ENCODE peak calls at places on chromosome 16, in ten cellular contexts. M is cardiac muscle cell, H is gastrocnemius medialis, L is fibroblast of pulmonary artery, D is neural progenitor cell, Y is lower leg skin, Q is heart right ventricle, J is mucosa of descending colon, G is tibial artery, P is transverse colon. X is an unnamed sample.

GRCh38 chr16:79639576-79640311 is 39.2 kb upstream of the MAF start:
- DNase-seq in G (no peak), Q (no peak), Y (peak), L (no peak), J (no peak), D (no peak), H (no peak), P (no peak), M (no peak), X (no peak)

GRCh38 chr16:65833171-65833871 is 533.2 kb upstream of the CDH5 start:
- DNase-seq in J (no peak), P (no peak), G (no peak), M (no peak), H (no peak), D (no peak), L (peak), Q (no peak), Y (no peak), X (peak)

GRCh38 chr16:75138636-75139035 is 9.7 kb upstream of the ZFP1 start:
- DNase-seq in G (no peak), D (no peak), Y (no peak), M (no peak), Q (no peak), H (no peak), P (no peak), L (peak), J (no peak), X (peak)

GRCh38 chr16:2520097-2520783 is at the start of gene AMDHD2:
- DNase-seq in Q (peak), Y (peak), D (peak), J (peak), L (peak), G (peak), P (peak), M (peak), H (peak), X (peak)

GRCh38 chr16:483351-484075 is 44.0 kb upstream of the CAPN15 start:
- DNase-seq in H (no peak), M (peak), P (no peak), G (no peak), J (no peak), L (peak), Q (peak), Y (no peak), D (peak), X (peak)

GRCh38 chr16:67114793-67115192 is 5.1 kb downstream of the PHAF1 start:
- DNase-seq in M (no peak), J (no peak), L (no peak), Y (no peak), D (no peak), P (no peak), G (no peak), H (no peak), Q (no peak), X (peak)

GRCh38 chr16:83992624-83993023 is 24.6 kb downstream of the NECAB2 start:
- DNase-seq in M (no peak), Q (peak), J (no peak), G (no peak), P (no peak), Y (no peak), L (peak), H (peak), D (no peak), X (peak)

GRCh38 chr16:17768257-17768656 is 297.5 kb upstream of the XYLT1 start:
- DNase-seq in Q (no peak), G (no peak), Y (no peak), L (peak), P (no peak), M (no peak), J (no peak), H (no peak), D (no peak), X (peak)

GRCh38 chr16:87344165-87344930 is 27.2 kb upstream of the C16orf95 start:
- DNase-seq in Y (no peak), M (no peak), L (no peak), J (no peak), D (no peak), Q (no peak), P (no peak), H (no peak), G (no peak), X (no peak)

GRCh38 chr16:89695086-89695874 is 6.2 kb downstream of the SPATA2L start:
- DNase-seq in G (no peak), Q (no peak), P (no peak), L (no peak), Y (no peak), M (no peak), J (peak), H (no peak), D (no peak), X (no peak)

GRCh38 chr16:88118376-88118775 is 167.1 kb downstream of the BANP start:
- DNase-seq in L (no peak), M (no peak), G (no peak), Q (no peak), J (no peak), Y (no peak), D (peak), H (no peak), P (no peak), X (no peak)

GRCh38 chr16:7515543-7515942 is 182.9 kb downstream of the RBFOX1 start:
- DNase-seq in G (no peak), D (no peak), J (no peak), M (no peak), Y (no peak), L (no peak), Q (no peak), H (no peak), P (no peak), X (no peak)

GRCh38 chr16:22206847-22207714 is 1.0 kb downstream of the EEF2K start:
- DNase-seq in P (peak), Y (peak), G (peak), H (peak), L (peak), M (peak), D (peak), Q (peak), J (peak), X (peak)

GRCh38 chr16:1309888-1310831 is 724 bp downstream of the UBE2I start:
- DNase-seq in H (peak), P (peak), J (peak), D (no peak), G (peak), Y (no peak), Q (peak), M (no peak), L (peak), X (peak)

GRCh38 chr16:17171250-17172143 is 299.3 kb downstream of the XYLT1 start:
- DNase-seq in Y (no peak), H (no peak), D (no peak), L (no peak), Q (no peak), J (no peak), G (no peak), M (no peak), P (no peak), X (no peak)

GRCh38 chr16:78258651-78259050 is 159.2 kb downstream of the WWOX start:
- DNase-seq in Q (no peak), M (no peak), H (no peak), G (no peak), P (no peak), Y (no peak), J (no peak), L (no peak), D (no peak), X (no peak)

GRCh38 chr16:30853758-30854157 is 40.1 kb downstream of the BCL7C start:
- DNase-seq in G (no peak), Y (peak), M (no peak), J (no peak), L (no peak), P (no peak), Q (no peak), H (no peak), D (no peak), X (no peak)

GRCh38 chr16:74582984-74583383 is 23.9 kb downstream of the GLG1 start:
- DNase-seq in Y (no peak), Q (no peak), H (no peak), J (no peak), P (no peak), L (no peak), D (no peak), M (no peak), G (no peak), X (no peak)

GRCh38 chr16:25109643-25110042 is 1.9 kb upstream of the LCMT1 start:
- DNase-seq in P (peak), H (peak), G (no peak), D (no peak), Y (peak), Q (peak), L (peak), J (peak), M (no peak), X (peak)

GRCh38 chr16:8590161-8590688 is at the start of gene TMEM114:
- DNase-seq in Q (no peak), D (peak), P (no peak), J (no peak), Y (no peak), H (no peak), G (no peak), M (no peak), L (no peak), X (no peak)

GRCh38 chr16:17312100-17312732 is 158.5 kb downstream of the XYLT1 start:
- DNase-seq in D (no peak), Y (no peak), L (no peak), Q (no peak), M (no peak), P (peak), G (no peak), H (no peak), J (peak), X (no peak)

GRCh38 chr16:31869511-31870201 is 4.0 kb upstream of the ZNF267 start:
- DNase-seq in Q (peak), Y (peak), D (no peak), G (no peak), H (peak), P (peak), L (peak), M (peak), J (no peak), X (peak)

GRCh38 chr16:27792486-27793275 is 242.7 kb downstream of the KATNIP start:
- DNase-seq in L (peak), H (no peak), Y (no peak), P (no peak), Q (no peak), G (no peak), D (no peak), J (no peak), M (no peak), X (no peak)

GRCh38 chr16:75011634-75012307 is 12.9 kb downstream of the ZNRF1 start:
- DNase-seq in M (no peak), Q (peak), J (no peak), P (no peak), H (no peak), G (no peak), L (peak), D (no peak), Y (peak), X (peak)

GRCh38 chr16:4323071-4323844 is 7.4 kb downstream of the GLIS2 start:
- DNase-seq in M (no peak), P (no peak), Q (no peak), L (no peak), Y (no peak), H (no peak), G (peak), J (no peak), D (no peak), X (no peak)

GRCh38 chr16:65641693-65642289 is 519.9 kb upstream of the CDH11 start:
- DNase-seq in J (no peak), Y (no peak), G (no peak), M (no peak), P (no peak), H (no peak), Q (no peak), L (no peak), D (no peak), X (no peak)

GRCh38 chr16:79997257-79997656 is 396.7 kb upstream of the MAF start:
- DNase-seq in L (peak), Y (no peak), J (no peak), D (peak), H (no peak), M (peak), P (no peak), Q (no peak), G (no peak), X (peak)

GRCh38 chr16:11145173-11145820 is 110.7 kb downstream of the SOCS1 start:
- DNase-seq in L (no peak), J (no peak), M (no peak), G (no peak), Y (no peak), Q (no peak), H (peak), P (no peak), D (no peak), X (peak)

GRCh38 chr16:75097941-75098897 is 18.4 kb downstream of the LDHD start:
- DNase-seq in J (no peak), D (no peak), Q (no peak), P (no peak), G (no peak), Y (no peak), H (no peak), L (no peak), M (no peak), X (no peak)

GRCh38 chr16:5108505-5109158 is 11.0 kb upstream of the EEF2KMT start:
- DNase-seq in D (no peak), H (no peak), L (no peak), Y (no peak), P (no peak), M (no peak), G (no peak), J (no peak), Q (no peak), X (no peak)

GRCh38 chr16:56257666-56258359 is 66.5 kb downstream of the GNAO1 start:
- DNase-seq in G (peak), Y (no peak), D (no peak), J (no peak), M (no peak), P (no peak), Q (peak), L (no peak), H (no peak), X (no peak)
- H3K4me3 ChIP-seq in G (no peak), Y (no peak), D (no peak), J (no peak), M (no peak), P (no peak), Q (no peak), L (no peak), H (no peak), X (no peak)

DNA sequence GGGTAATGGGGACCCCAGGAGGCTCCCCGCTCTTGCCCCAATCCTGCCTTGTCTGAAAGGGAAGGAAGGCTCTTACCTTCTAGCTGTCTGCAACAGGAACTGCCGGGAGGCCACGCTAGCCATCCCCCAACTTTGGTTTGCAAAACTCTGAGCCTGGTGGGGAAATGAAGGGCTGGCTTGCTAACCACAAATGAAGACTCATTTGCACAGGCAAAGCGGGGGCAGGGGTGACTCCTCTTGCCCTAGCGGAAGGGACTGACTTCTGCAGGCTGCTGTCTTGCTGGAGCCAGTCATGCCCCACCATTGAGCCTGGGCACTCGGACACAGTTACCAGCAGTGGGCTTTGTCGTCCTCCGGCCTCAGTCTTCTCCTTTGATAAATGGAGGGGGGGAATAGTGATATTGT is 52.6 kb downstream of the PLCG2 start:
- DNase-seq in P (peak), G (peak), Q (peak), H (peak), D (no peak), Y (peak), M (no peak), L (no peak), J (peak), X (no peak)
- TF ChIP-seq CTCF in P (peak), G (no peak), Q (no peak), H (no peak), D (no peak), Y (no peak), M (no peak), L (no peak), J (no peak), X (no peak)

GRCh38 chr16:73054131-73054496 is 6.2 kb upstream of the ZFHX3 start:
- DNase-seq in L (no peak), J (no peak), Q (no peak), P (no peak), Y (no peak), G (peak), H (no peak), M (no peak), D (no peak), X (no peak)

GRCh38 chr16:73054732-73055481 is 7.0 kb upstream of the ZFHX3 start:
- DNase-seq in J (no peak), M (no peak), Y (no peak), L (peak), Q (no peak), D (no peak), G (no peak), H (no peak), P (no peak), X (no peak)

GRCh38 chr16:73053038-73053378 is 5.1 kb upstream of the ZFHX3 start:
- DNase-seq in L (no peak), P (no peak), Y (no peak), G (no peak), J (no peak), H (no peak), Q (no peak), D (no peak), M (no peak), X (no peak)

GRCh38 chr16:73052441-73053030 is 4.6 kb upstream of the ZFHX3 start:
- DNase-seq in G (peak), D (peak), J (no peak), Y (no peak), M (no peak), P (no peak), Q (no peak), L (no peak), H (no peak), X (no peak)

GRCh38 chr16:73053379-73054130 is 5.6 kb upstream of the ZFHX3 start:
- DNase-seq in Y (no peak), Q (no peak), M (no peak), J (no peak), G (peak), L (peak), D (no peak), H (no peak), P (no peak), X (peak)
- H3K4me3 ChIP-seq in Y (no peak), Q (no peak), M (no peak), J (no peak), G (peak), L (no peak), D (no peak), H (peak), P (peak), X (no peak)

GRCh38 chr16:29315916-29316517 is 90.5 kb downstream of the NPIPB11 start:
- DNase-seq in J (no peak), P (no peak), L (no peak), Q (no peak), D (peak), H (no peak), G (peak), M (no peak), Y (no peak), X (no peak)
- TF ChIP-seq CTCF in J (no peak), P (peak), L (no peak), Q (no peak), D (peak), H (no peak), G (peak), M (no peak), Y (no peak), X (no peak)

DNA sequence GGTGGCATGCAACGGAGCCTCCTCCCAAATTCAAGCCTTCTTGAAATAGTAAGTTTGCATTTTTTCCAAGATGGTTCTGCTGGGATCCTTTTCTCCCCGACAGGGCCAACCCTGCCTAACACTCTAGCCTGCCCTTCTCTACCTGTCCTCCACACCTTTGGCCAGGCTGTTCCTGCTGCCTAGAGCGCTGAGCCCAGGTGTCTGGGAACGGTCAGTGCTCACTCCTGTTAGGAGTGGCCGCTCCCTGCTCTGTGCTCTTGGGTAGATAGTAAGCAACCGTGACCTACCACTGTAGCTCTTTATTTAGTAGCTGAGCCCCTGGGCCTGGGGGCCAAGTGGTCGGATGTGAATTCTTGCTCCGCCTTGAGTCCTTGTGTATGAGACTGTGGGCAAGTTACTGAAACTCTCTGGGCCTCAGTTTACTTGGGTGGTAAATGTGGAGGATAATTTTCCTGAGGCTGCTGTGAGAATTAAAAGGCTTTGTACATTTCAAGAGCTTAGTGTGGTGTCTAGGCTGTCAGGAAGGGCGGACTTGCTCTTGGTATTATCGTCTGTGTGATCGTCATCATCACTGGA is 44.0 kb upstream of the GSE1 start:
- DNase-seq in M (no peak), J (peak), L (no peak), G (no peak), H (no peak), Y (no peak), P (no peak), Q (no peak), D (no peak), X (no peak)
- H3K4me3 ChIP-seq in M (no peak), J (no peak), L (no peak), G (no peak), H (no peak), Y (no peak), P (no peak), Q (no peak), D (no peak), X (no peak)

DNA sequence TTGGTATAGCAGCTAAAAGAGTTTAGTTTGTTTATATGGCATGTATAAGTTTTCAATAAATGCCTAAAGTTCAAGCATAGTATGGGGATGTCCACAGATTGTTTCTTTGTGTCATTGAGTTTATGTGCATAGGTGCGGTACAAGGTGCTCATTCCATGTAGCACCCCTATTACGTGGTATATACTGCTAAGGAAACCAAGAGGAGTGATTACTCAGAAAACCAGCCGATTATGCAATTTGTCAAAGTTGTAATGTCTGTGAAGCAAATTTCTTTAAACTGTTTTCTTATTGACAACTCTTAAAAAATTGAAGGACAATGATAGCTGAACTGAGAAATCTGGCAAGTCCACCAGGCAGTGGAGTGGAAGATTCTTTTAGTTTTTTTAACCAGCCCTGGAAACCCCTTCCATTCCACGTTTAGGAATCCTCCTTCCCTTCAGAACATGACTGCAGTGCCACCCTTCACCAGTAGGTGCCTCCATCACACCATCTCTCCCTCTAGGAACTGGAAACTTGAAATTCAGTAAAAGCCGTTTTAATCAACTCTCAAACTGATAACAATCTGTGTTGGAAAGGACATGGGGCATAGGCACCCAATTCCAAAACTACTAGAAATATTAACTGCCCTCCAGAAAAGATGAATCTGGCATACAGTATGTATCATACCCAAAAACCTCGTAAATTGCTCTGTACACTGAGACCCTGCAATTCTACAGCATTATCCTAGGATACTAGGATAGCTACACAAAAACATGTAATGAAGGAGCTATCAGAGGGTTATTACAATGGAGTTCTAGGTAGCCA is 43.5 kb downstream of the REXO5 start:
- DNase-seq in P (peak), L (peak), M (peak), D (peak), J (peak), Y (peak), G (peak), Q (peak), H (no peak), X (peak)
- TF ChIP-seq CTCF in P (peak), L (no peak), M (peak), D (peak), J (peak), Y (peak), G (peak), Q (peak), H (peak), X (peak)

DNA sequence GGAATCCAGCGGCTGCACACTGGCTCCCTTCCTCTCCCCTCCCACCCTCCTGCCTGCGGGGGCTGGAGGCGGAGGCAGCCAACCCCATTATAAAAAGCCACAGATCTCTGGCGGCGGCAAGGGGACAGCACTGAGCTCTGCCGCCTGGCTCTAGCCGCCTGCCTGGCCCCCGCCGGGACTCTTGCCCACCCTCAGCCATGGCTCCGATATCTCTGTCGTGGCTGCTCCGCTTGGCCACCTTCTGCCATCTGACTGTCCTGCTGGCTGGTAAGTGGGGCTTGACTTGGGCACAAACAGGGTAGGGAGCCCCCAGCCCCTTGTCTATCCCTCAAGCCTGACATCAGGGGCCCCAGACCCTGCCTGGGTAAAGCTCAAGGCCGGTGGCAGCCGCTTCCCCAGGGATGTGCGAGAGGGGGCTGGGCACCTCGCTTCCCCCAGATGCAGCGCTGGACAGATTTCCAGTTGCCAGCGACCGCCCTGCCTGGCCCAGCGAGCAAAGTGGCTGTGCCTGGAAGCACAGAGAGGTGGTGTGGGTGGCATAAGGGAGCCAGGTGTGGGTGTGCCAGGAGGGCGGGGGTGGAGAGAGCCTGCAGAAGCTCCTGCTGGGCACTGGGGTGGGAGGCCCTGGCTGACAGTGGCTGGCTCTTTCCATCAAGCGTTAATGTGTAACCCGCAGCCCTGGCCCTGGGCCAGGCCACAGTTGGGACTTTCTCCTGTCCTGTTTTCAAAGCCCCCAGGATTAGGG is at the start of gene CX3CL1:
- DNase-seq in G (peak), Y (peak), P (peak), D (peak), Q (peak), H (no peak), J (peak), L (peak), M (peak), X (no peak)
- H3K4me3 ChIP-seq in G (peak), Y (peak), P (peak), D (peak), Q (peak), H (peak), J (no peak), L (no peak), M (no peak), X (no peak)

X was measured in foreskin fibroblast.